ENCODE peak calls at places on chromosomes 16 and 17, in five cellular contexts. T is NCI-H82, J is HuH-7.5, M is NCI-H345, I is neural progenitor cell. Z is an unnamed sample.

GRCh38 chr17:26792486-26792885 is 501.4 kb upstream of the WSB1 start:
- DNase-seq in M (no peak), T (no peak), J (no peak), I (no peak), Z (no peak)

GRCh38 chr16:980595-980854 is 1.0 kb upstream of the SOX8 start:
- DNase-seq in J (no peak), T (no peak), I (no peak), M (no peak), Z (no peak)

GRCh38 chr17:79033741-79034501 is 10.0 kb downstream of the C1QTNF1 start:
- DNase-seq in I (no peak), M (peak; percentile 85), J (no peak), T (peak; percentile 61), Z (no peak)

GRCh38 chr17:3796110-3796821 is 4.7 kb downstream of the ITGAE start:
- DNase-seq in J (no peak), T (no peak), M (no peak), I (no peak), Z (no peak)

GRCh38 chr16:19291459-19291858 is 5.9 kb downstream of the CLEC19A start:
- DNase-seq in J (no peak), I (peak; percentile 96), T (peak; percentile 59), M (no peak), Z (no peak)

GRCh38 chr17:40430272-40431230 is 12.7 kb upstream of the IGFBP4 start:
- DNase-seq in J (no peak), T (no peak), I (no peak), M (no peak), Z (no peak)

GRCh38 chr16:89690392-89690901 is 4.0 kb downstream of the CDK10 start:
- DNase-seq in I (no peak), J (no peak), T (no peak), M (no peak), Z (no peak)

GRCh38 chr17:17679748-17680147 is 1.5 kb upstream of the RAI1 start:
- DNase-seq in I (no peak), T (no peak), M (no peak), J (no peak), Z (no peak)

GRCh38 chr17:40905370-40905769 is 20.3 kb upstream of the KRT20 start:
- DNase-seq in T (no peak), J (no peak), M (no peak), I (no peak), Z (no peak)